ENCODE peak calls at places on chromosomes 6 and 20, in five cellular contexts. Q, S, R, O and N are unnamed samples.

GRCh38 chr20:854601-855000 is 21.1 kb downstream of the FAM110A start:
- DNase-seq in Q (no peak), S (no peak), R (no peak), O (no peak), N (no peak)

GRCh38 chr6:50602191-50602810 is 111.0 kb upstream of the TFAP2D start:
- DNase-seq in Q (peak), S (no peak), R (peak), O (no peak), N (peak)

GRCh38 chr6:111481836-111482235 is 1.2 kb downstream of the REV3L start:
- DNase-seq in Q (peak), S (no peak), R (no peak), O (no peak), N (no peak)

GRCh38 chr6:130132286-130132701 is 90.5 kb downstream of the SAMD3 start:
- DNase-seq in Q (no peak), S (no peak), R (no peak), O (no peak), N (no peak)

GRCh38 chr20:10735195-10735949 is 61.6 kb upstream of the JAG1 start:
- DNase-seq in Q (no peak), S (no peak), R (no peak), O (no peak), N (no peak)

GRCh38 chr20:56797023-56797422 is 167.9 kb downstream of the TFAP2C start:
- DNase-seq in Q (no peak), S (no peak), R (no peak), O (no peak), N (no peak)

GRCh38 chr20:48697845-48698491 is 129.8 kb downstream of the PREX1 start:
- DNase-seq in Q (peak), S (no peak), R (peak), O (no peak), N (no peak)

GRCh38 chr20:31972481-31973386 is 4.8 kb downstream of the XKR7 start:
- DNase-seq in Q (no peak), S (no peak), R (no peak), O (no peak), N (no peak)

GRCh38 chr20:34791289-34792020 is 34.0 kb downstream of the NCOA6 start:
- DNase-seq in Q (no peak), S (no peak), R (no peak), O (no peak), N (no peak)

GRCh38 chr6:4805553-4806307 is 29.5 kb downstream of the CDYL start:
- DNase-seq in Q (peak), S (no peak), R (no peak), O (no peak), N (peak)

GRCh38 chr6:145247677-145248419 is 487.5 kb downstream of the EPM2A start:
- DNase-seq in Q (no peak), S (no peak), R (no peak), O (peak), N (no peak)

GRCh38 chr6:156111913-156112312 is 656.3 kb upstream of the NOX3 start:
- DNase-seq in Q (no peak), S (no peak), R (no peak), O (no peak), N (no peak)

GRCh38 chr20:63267681-63268080 is 4.9 kb upstream of the ARFGAP1 start:
- DNase-seq in Q (no peak), S (no peak), R (no peak), O (no peak), N (no peak)

GRCh38 chr6:56087421-56087820 is 160.0 kb downstream of the COL21A1 start:
- DNase-seq in Q (no peak), S (no peak), R (no peak), O (no peak), N (no peak)

GRCh38 chr20:53030061-53030460 is 57.9 kb downstream of the TSHZ2 start:
- DNase-seq in Q (no peak), S (no peak), R (no peak), O (no peak), N (no peak)

GRCh38 chr6:105890521-105891244 is 195.5 kb upstream of the PRDM1 start:
- DNase-seq in Q (no peak), S (no peak), R (no peak), O (no peak), N (no peak)

GRCh38 chr6:27238010-27238983 is 9.2 kb upstream of the PRSS16 start:
- DNase-seq in Q (no peak), S (no peak), R (no peak), O (no peak), N (no peak)
- TF ChIP-seq MAX in Q (no peak), S (no peak), R (no peak), O (peak), N (no peak)

GRCh38 chr20:37566590-37567330 is 39.1 kb upstream of the BLCAP start:
- DNase-seq in Q (no peak), S (no peak), R (no peak), O (no peak), N (no peak)

GRCh38 chr20:37570419-37570818 is 42.7 kb upstream of the BLCAP start:
- DNase-seq in Q (no peak), S (no peak), R (no peak), O (no peak), N (no peak)

GRCh38 chr20:37565134-37565811 is 37.6 kb upstream of the BLCAP start:
- DNase-seq in Q (no peak), S (no peak), R (no peak), O (no peak), N (no peak)

GRCh38 chr20:37567331-37567665 is 39.6 kb upstream of the BLCAP start:
- DNase-seq in Q (no peak), S (no peak), R (no peak), O (no peak), N (no peak)

DNA sequence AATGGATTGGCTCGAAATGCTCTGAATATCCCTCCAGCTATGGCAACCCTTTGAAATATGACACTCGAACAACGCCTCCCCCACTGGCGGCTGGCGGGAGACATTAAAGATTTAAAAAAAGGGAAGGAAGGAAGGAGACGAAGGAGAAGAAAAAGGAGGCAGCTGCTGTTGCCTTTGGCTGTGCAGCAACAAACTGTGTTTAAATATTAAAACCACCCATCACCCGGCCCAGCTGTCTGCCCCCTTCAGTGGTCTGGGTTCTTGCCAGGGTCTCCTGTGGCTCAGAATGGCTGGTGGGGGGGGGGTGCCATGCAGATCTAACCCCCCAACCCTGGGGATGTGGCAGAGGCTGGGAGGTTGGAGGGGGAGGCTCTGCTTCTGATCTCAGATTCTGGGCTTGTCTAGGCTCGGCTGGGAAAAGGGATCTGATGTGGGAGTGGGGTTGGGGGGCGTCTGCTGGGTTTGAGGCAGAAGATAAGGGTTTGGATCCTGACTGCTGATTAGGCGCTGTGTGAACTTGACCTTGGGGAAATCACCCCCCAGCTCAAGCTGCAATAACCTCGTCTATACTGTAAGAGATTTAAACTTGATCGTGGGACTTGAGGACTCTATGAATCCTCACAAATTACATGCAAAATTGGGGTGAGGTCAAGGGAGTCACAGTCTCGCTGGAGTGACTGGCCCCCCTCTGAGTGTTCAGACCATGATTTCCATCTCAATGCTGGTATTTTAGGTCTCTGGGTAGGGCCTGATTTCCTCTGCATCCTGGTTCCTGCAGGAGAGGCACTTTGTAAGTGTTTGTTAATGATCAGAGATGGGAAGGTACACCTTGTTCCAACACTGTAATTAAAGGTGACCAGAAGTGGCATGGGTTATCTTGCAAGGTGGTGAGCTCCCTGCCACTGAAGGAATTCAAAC is 40.3 kb upstream of the BLCAP start:
- DNase-seq in Q (no peak), S (no peak), R (no peak), O (no peak), N (no peak)
- TF ChIP-seq RAD21 in Q (no peak), S (no peak), R (no peak), O (no peak), N (no peak)

GRCh38 chr6:51753635-51754034 is 333.8 kb downstream of the PKHD1 start:
- DNase-seq in Q (peak), S (no peak), R (no peak), O (peak), N (no peak)
- TF ChIP-seq ZNF274 in Q (no peak), S (no peak), R (no peak), O (no peak), N (no peak)

GRCh38 chr20:5270608-5271007 is 46.1 kb downstream of the PROKR2 start:
- DNase-seq in Q (no peak), S (no peak), R (no peak), O (peak), N (no peak)
- TF ChIP-seq MAX in Q (no peak), S (no peak), R (no peak), O (no peak), N (no peak)

GRCh38 chr6:64062960-64063683 is 427.5 kb downstream of the PHF3 start:
- DNase-seq in Q (no peak), S (no peak), R (no peak), O (no peak), N (no peak)

DNA sequence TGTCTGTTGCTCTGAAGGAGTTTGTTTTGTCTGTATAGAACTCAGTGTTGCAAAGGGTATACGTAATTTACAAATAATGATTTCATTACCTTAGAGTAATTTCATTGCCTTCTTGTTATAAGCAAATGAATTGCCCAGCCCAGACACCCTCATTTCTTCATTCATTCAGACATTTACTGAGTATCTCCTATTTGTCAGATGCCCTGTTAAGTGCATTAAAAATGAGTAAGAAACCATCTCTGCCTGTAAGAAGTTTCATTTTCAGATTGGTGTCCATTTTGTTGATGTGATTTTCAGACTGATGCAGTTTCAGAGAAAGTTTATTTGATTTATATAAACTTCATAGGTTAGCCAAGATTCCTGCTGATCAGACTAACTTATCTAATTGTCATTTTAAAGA is 429.3 kb downstream of the PHF3 start:
- DNase-seq in Q (no peak), S (no peak), R (no peak), O (no peak), N (no peak)
- TF ChIP-seq RAD21 in Q (no peak), S (no peak), R (no peak), O (no peak), N (no peak)

DNA sequence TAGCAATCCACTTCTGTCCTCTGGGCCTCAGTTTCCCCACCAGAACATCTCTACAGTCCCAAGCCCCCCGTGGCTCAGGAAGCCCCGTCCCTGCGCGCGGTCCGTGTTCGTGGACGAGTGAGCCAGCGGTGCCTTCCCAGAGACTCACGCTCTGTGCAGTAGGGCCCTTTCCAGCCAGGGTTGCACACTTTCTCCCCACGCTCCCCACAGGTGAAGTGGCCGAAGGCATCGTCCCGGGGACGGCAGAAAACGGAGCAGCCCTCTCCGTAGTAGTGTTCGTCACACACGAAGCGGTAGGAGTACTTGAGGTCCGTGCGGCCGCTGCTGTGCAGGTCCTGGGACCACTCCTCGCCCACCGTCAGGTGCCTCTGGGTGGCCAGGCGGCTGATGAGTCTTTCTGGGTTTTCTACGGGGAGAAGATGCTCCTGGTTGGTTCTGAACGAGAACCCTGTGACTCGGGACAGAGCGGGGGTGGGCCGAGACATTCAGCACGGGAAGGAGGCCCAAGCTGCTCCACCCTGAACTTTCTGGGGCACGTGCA is 2.7 kb downstream of the DLL1 start:
- DNase-seq in Q (no peak), S (no peak), R (no peak), O (no peak), N (no peak)
- TF ChIP-seq ZNF274 in Q (no peak), S (no peak), R (no peak), O (no peak), N (no peak)

DNA sequence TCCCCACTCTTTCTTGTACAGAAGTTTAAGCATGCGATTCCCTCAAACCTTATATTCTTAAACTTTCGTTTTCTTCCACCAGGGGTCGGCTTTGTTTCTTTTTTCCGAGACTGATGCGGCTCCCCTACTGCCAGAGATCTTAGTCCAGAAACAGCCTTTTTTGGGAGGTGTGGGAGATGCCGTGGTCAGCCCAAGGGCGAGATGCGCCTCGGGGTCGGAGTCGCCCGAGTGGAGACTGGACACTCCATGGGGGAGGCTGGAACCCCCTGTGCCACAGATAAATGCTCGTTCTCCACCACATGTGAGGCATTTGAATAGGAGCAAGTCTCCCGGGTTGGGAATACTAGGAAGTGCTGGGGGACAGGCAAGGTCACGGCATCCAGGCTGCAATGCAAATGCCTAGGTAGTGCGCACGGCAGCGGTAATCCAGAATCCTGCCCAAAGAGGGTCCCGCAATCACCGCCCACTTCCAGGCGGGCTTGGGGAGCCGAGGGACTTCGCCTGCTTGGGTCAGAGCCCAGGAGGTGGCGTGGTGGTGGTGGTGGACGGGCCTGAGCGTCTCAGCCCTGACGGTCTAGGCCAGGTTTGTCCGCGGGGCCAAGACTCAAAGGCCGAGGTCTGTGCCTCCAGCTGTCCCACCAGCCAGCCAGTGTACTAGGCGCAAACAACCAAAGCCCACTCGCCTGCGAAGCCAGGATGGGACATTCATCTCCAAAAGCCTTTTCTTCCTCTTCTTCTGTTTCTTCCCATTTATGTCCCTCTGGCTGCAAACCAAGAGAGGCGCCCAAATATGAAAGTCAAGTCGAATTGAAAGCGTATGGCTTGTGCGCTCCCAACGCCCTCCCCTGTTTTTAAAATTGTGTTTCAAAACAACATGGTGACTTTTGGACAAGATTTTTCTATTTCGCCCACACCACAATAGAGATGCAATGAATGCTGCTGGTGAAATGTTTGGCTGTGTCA is 39.3 kb upstream of the OSTM1 start:
- DNase-seq in Q (peak), S (no peak), R (peak), O (no peak), N (peak)
- TF ChIP-seq MAX in Q (peak), S (no peak), R (no peak), O (no peak), N (no peak)

DNA sequence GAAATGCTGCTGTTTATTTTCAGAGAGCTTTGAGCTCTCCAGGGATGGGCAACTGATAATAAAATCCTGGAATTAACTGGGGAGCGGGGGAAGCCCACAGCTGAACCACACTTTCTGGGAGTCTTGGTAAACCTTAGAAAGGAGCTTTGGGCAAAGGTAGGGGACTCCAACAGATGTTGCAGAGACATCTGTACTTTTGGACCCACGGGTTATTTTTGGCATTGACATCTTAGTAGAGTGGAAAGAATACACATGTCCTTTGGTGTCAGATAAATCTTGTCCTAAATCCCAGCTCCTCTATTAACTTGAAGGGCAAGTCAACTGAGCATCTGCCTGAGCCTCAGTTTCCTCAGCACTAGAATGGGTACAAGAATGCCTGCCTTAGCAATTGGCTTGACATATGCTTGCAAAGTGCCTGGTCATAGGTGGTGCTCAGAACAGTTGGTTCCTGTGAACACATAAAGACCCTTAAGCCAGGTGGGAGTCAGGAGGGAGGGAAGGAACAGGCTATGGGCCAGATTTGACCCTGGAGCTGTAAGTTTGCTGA is 5.8 kb downstream of the SLC22A3 start:
- DNase-seq in Q (no peak), S (no peak), R (no peak), O (no peak), N (no peak)
- TF ChIP-seq RAD21 in Q (no peak), S (no peak), R (no peak), O (no peak), N (no peak)